ENCODE peak calls at places on chromosomes 3 and 15, in six cellular contexts. S is fibroblast of lung, E is right lobe of liver, R is HCT116, Q is GM06990, M is psoas muscle. H is an unnamed sample.

GRCh38 chr3:38690185-38690584 is 40.7 kb upstream of the SCN5A start:
- DNase-seq in S (no peak), E (no peak), R (no peak), Q (no peak), M (no peak), H (no peak)

GRCh38 chr3:146274833-146275232 is 23.9 kb upstream of the PLSCR4 start:
- DNase-seq in S (peak), E (no peak), R (no peak), Q (no peak), M (no peak), H (no peak)

GRCh38 chr3:11212301-11212613 is 58.0 kb downstream of the HRH1 start:
- DNase-seq in S (peak), E (no peak), R (peak), Q (no peak), M (no peak), H (no peak)

GRCh38 chr3:143240921-143241320 is 121.3 kb downstream of the CHST2 start:
- DNase-seq in S (no peak), E (no peak), R (no peak), Q (no peak), M (no peak), H (no peak)

GRCh38 chr15:101454365-101454764 is 35.1 kb downstream of the PCSK6 start:
- DNase-seq in S (no peak), E (no peak), R (no peak), Q (no peak), M (no peak), H (no peak)

GRCh38 chr15:50685191-50685975 is 1.2 kb downstream of the TRPM7 start:
- DNase-seq in S (peak), E (no peak), R (no peak), Q (no peak), M (no peak), H (peak)

GRCh38 chr3:73868688-73869315 is 244.1 kb upstream of the PDZRN3 start:
- DNase-seq in S (peak), E (no peak), R (no peak), Q (no peak), M (no peak), H (no peak)

GRCh38 chr3:20576228-20576627 is 390.2 kb upstream of the SGO1 start:
- DNase-seq in S (no peak), E (no peak), R (no peak), Q (no peak), M (no peak), H (no peak)

GRCh38 chr15:52183562-52184173 is 7.5 kb downstream of the GNB5 start:
- DNase-seq in S (peak), E (no peak), R (no peak), Q (no peak), M (no peak), H (peak)

GRCh38 chr3:134348524-134348923 is 25.7 kb downstream of the AMOTL2 start:
- DNase-seq in S (no peak), E (no peak), R (peak), Q (no peak), M (peak), H (no peak)

GRCh38 chr15:96324900-96325299 is 5.6 kb upstream of the NR2F2 start:
- DNase-seq in S (peak), E (no peak), R (no peak), Q (no peak), M (no peak), H (no peak)

GRCh38 chr15:67405208-67406191 is 115.4 kb upstream of the C15orf61 start:
- DNase-seq in S (peak), E (no peak), R (peak), Q (no peak), M (no peak), H (no peak)

GRCh38 chr3:79724206-79724605 is 43.6 kb downstream of the ROBO1 start:
- DNase-seq in S (no peak), E (peak), R (no peak), Q (no peak), M (no peak), H (no peak)

GRCh38 chr3:62727576-62727975 is 147.6 kb downstream of the CADPS start:
- DNase-seq in S (no peak), E (no peak), R (no peak), Q (no peak), M (no peak), H (no peak)

GRCh38 chr15:85473455-85473854 is 93.1 kb downstream of the AKAP13 start:
- DNase-seq in S (peak), E (no peak), R (no peak), Q (no peak), M (no peak), H (no peak)

GRCh38 chr3:32239638-32240550 is 1.4 kb downstream of the CMTM8 start:
- DNase-seq in S (peak), E (peak), R (peak), Q (no peak), M (no peak), H (peak)

GRCh38 chr15:61871926-61872522 is 188.2 kb downstream of the VPS13C start:
- DNase-seq in S (peak), E (no peak), R (peak), Q (no peak), M (no peak), H (peak)

GRCh38 chr3:32780735-32781210 is 37.0 kb upstream of the TRIM71 start:
- DNase-seq in S (peak), E (peak), R (peak), Q (peak), M (peak), H (peak)

GRCh38 chr15:34252545-34252944 is 27.7 kb downstream of the EMC4 start:
- DNase-seq in S (no peak), E (no peak), R (no peak), Q (no peak), M (no peak), H (no peak)

GRCh38 chr15:63322541-63322940 is 45.1 kb downstream of the APH1B start:
- DNase-seq in S (no peak), E (peak), R (no peak), Q (no peak), M (peak), H (no peak)

GRCh38 chr15:73273181-73274002 is 95.4 kb downstream of the HCN4 start:
- DNase-seq in S (peak), E (peak), R (peak), Q (no peak), M (peak), H (peak)

GRCh38 chr3:143139786-143140185 is 20.2 kb downstream of the CHST2 start:
- DNase-seq in S (peak), E (no peak), R (no peak), Q (no peak), M (peak), H (no peak)

GRCh38 chr15:31905054-31905453 is 125.3 kb upstream of the CHRNA7 start:
- DNase-seq in S (no peak), E (no peak), R (no peak), Q (no peak), M (no peak), H (no peak)

GRCh38 chr3:179098388-179099077 is 26.9 kb upstream of the ZMAT3 start:
- DNase-seq in S (peak), E (no peak), R (no peak), Q (no peak), M (no peak), H (no peak)
- TF ChIP-seq CTCF in S (peak), E (no peak), R (peak), Q (no peak), M (no peak), H (no peak)

GRCh38 chr3:54434761-54435160 is 312.4 kb downstream of the CACNA2D3 start:
- DNase-seq in S (no peak), E (no peak), R (no peak), Q (no peak), M (no peak), H (no peak)

GRCh38 chr3:54427951-54428871 is 305.9 kb downstream of the CACNA2D3 start:
- DNase-seq in S (peak), E (peak), R (peak), Q (peak), M (peak), H (peak)

GRCh38 chr3:54432975-54433374 is 310.6 kb downstream of the CACNA2D3 start:
- DNase-seq in S (no peak), E (no peak), R (no peak), Q (no peak), M (no peak), H (no peak)

GRCh38 chr3:54433846-54434245 is 311.5 kb downstream of the CACNA2D3 start:
- DNase-seq in S (no peak), E (no peak), R (peak), Q (no peak), M (no peak), H (no peak)
- TF ChIP-seq CTCF in S (no peak), E (peak), R (peak), Q (no peak), M (no peak), H (no peak)

GRCh38 chr3:5041315-5041714 is 62.1 kb downstream of the BHLHE40 start:
- DNase-seq in S (no peak), E (no peak), R (no peak), Q (no peak), M (no peak), H (no peak)
- TF ChIP-seq CTCF in S (no peak), E (no peak), R (no peak), Q (peak), M (no peak), H (no peak)

GRCh38 chr3:139288266-139288821 is 55.5 kb upstream of the MRPS22 start:
- DNase-seq in S (no peak), E (peak), R (no peak), Q (no peak), M (no peak), H (no peak)
- TF ChIP-seq CTCF in S (peak), E (no peak), R (peak), Q (no peak), M (no peak), H (no peak)

DNA sequence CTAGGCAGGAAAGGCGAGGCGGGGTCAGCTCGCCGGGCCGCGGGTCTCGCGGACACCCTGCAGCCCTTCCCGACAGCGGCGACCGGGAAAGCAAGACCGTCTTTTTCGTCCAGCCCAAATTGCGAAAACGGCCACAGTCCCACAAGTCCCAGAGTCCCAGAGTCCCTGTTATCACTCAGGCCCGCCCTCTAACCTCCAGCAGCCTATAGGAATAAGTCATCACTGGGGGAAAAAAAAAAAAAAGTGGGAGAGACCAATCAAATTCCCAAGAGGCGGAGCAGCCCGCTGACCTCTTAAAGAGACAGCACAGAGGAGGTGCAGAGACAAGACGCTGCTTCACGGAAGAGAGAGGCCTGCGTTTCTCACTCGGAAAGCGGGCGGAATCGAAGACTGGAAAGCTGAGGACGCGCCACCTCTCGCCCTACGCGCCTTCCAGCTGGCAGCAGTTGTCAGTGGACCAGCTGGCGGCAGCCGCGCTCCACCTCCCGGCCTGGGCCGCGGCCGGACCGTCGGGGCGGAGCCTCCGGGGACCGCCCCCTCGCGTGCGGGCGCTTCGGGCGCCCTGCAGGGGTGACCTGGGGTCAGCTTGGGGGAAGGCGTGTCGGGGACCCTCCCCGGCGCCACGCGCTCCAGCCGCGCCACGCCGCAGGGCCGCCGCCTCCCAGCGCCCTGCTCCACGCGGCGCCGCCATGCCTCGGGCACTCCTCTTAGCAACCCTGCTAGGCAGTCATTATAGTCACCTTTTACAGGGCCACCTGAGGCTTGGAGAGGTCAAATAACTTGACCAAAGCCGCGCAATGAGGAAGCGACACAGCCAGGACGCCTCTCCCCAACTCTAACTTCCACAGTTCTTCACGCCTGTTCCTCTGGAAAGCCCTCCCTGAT is at the start of gene TPRA1:
- DNase-seq in S (peak), E (peak), R (peak), Q (peak), M (peak), H (peak)
- TF ChIP-seq CTCF in S (no peak), E (peak), R (no peak), Q (peak), M (no peak), H (peak)

GRCh38 chr3:156174229-156174847 is 54.0 kb downstream of the KCNAB1 start:
- DNase-seq in S (peak), E (no peak), R (peak), Q (no peak), M (no peak), H (no peak)
- TF ChIP-seq CTCF in S (peak), E (peak), R (peak), Q (peak), M (no peak), H (no peak)

DNA sequence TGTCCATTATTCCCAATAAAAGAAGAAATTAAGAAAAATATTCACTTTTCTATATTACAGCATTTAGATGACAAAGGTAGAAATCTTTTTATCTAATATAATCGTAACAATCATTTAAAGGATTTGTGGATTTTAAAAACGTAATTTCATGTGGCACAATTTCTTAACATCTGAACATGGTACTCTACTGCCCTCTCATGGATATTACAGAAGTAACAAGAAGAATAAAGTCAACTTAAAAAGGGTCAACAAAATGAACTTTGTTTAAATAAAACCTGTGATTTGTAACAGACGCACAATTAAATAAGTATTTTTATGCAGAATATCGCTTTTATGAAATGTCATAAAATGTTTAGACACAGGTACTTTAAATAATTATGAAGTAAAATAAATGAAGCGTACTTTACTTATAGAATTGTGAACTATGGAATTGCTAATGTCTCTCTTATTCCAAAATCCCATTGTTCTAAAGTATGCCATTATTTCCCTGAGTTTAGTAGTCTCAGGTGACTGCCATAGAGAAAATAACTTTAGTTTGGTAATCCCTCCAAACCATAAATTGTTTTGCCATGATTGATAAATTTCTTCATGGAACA is 366.8 kb upstream of the ZNF385D start:
- DNase-seq in S (peak), E (no peak), R (peak), Q (no peak), M (no peak), H (peak)
- TF ChIP-seq CTCF in S (peak), E (peak), R (peak), Q (peak), M (peak), H (no peak)

H was measured in GM20000.